ENCODE peak calls at places on chromosomes 6 and 20, in nine cellular contexts. One of them, this sample, is unnamed.

GRCh38 chr20:34069341-34070078 is 42.5 kb downstream of the EIF2S2 start:
- DNase-seq in fibroblast of lung: peak; percentile 88
- DNase-seq in stomach: peak; percentile 86
- DNase-seq in CD8-positive, alpha-beta T cell: peak; percentile 41
- DNase-seq in uterus: peak; percentile 80
- DNase-seq in pancreas: peak; percentile 57
- DNase-seq in prostate gland: peak; percentile 79
- DNase-seq in esophagus squamous epithelium: no peak
- DNase-seq in colonic mucosa: peak; percentile 81
- DNase-seq in this sample: peak; percentile 78

GRCh38 chr20:59000326-59000725 is 6.7 kb downstream of the CTSZ start:
- DNase-seq in fibroblast of lung: no peak
- DNase-seq in stomach: no peak
- DNase-seq in CD8-positive, alpha-beta T cell: no peak
- DNase-seq in uterus: no peak
- DNase-seq in pancreas: no peak
- DNase-seq in prostate gland: no peak
- DNase-seq in esophagus squamous epithelium: no peak
- DNase-seq in colonic mucosa: no peak
- DNase-seq in this sample: no peak

GRCh38 chr20:3231889-3232588 is 7.0 kb downstream of the SLC4A11 start:
- DNase-seq in fibroblast of lung: no peak
- DNase-seq in stomach: no peak
- DNase-seq in CD8-positive, alpha-beta T cell: no peak
- DNase-seq in uterus: no peak
- DNase-seq in pancreas: no peak
- DNase-seq in prostate gland: no peak
- DNase-seq in esophagus squamous epithelium: no peak
- DNase-seq in colonic mucosa: no peak
- DNase-seq in this sample: no peak

GRCh38 chr6:132715204-132715603 is 1.3 kb upstream of the VNN1 start:
- DNase-seq in fibroblast of lung: peak; percentile 79
- DNase-seq in stomach: peak; percentile 61
- DNase-seq in CD8-positive, alpha-beta T cell: no peak
- DNase-seq in uterus: no peak
- DNase-seq in pancreas: peak; percentile 11
- DNase-seq in prostate gland: peak; percentile 22
- DNase-seq in esophagus squamous epithelium: no peak
- DNase-seq in colonic mucosa: peak; percentile 47
- DNase-seq in this sample: peak; percentile 47

GRCh38 chr6:23106951-23107350 is 537.6 kb downstream of the HDGFL1 start:
- DNase-seq in fibroblast of lung: peak; percentile 81
- DNase-seq in stomach: no peak
- DNase-seq in CD8-positive, alpha-beta T cell: no peak
- DNase-seq in uterus: no peak
- DNase-seq in pancreas: no peak
- DNase-seq in prostate gland: no peak
- DNase-seq in esophagus squamous epithelium: no peak
- DNase-seq in colonic mucosa: no peak
- DNase-seq in this sample: no peak

GRCh38 chr6:126787635-126788034 is 330.8 kb upstream of the RSPO3 start:
- DNase-seq in fibroblast of lung: no peak
- DNase-seq in stomach: no peak
- DNase-seq in CD8-positive, alpha-beta T cell: no peak
- DNase-seq in uterus: no peak
- DNase-seq in pancreas: no peak
- DNase-seq in prostate gland: no peak
- DNase-seq in esophagus squamous epithelium: no peak
- DNase-seq in colonic mucosa: no peak
- DNase-seq in this sample: no peak

GRCh38 chr20:61556116-61556515 is 304.1 kb downstream of the CDH4 start:
- DNase-seq in fibroblast of lung: peak; percentile 72
- DNase-seq in stomach: no peak
- DNase-seq in CD8-positive, alpha-beta T cell: no peak
- DNase-seq in uterus: no peak
- DNase-seq in pancreas: no peak
- DNase-seq in prostate gland: no peak
- DNase-seq in esophagus squamous epithelium: no peak
- DNase-seq in colonic mucosa: no peak
- DNase-seq in this sample: no peak

GRCh38 chr20:12358655-12359009 is 440.9 kb downstream of the BTBD3 start:
- DNase-seq in fibroblast of lung: no peak
- DNase-seq in stomach: no peak
- DNase-seq in CD8-positive, alpha-beta T cell: no peak
- DNase-seq in uterus: no peak
- DNase-seq in pancreas: no peak
- DNase-seq in prostate gland: no peak
- DNase-seq in esophagus squamous epithelium: no peak
- DNase-seq in colonic mucosa: no peak
- DNase-seq in this sample: no peak

GRCh38 chr6:170297577-170298330 is 6.9 kb upstream of the DLL1 start:
- DNase-seq in fibroblast of lung: no peak
- DNase-seq in stomach: no peak
- DNase-seq in CD8-positive, alpha-beta T cell: no peak
- DNase-seq in uterus: no peak
- DNase-seq in pancreas: no peak
- DNase-seq in prostate gland: no peak
- DNase-seq in esophagus squamous epithelium: no peak
- DNase-seq in colonic mucosa: no peak
- DNase-seq in this sample: peak; percentile 57

GRCh38 chr20:46108435-46108841 is 9.7 kb upstream of the CD40 start:
- DNase-seq in fibroblast of lung: no peak
- DNase-seq in stomach: no peak
- DNase-seq in CD8-positive, alpha-beta T cell: no peak
- DNase-seq in uterus: no peak
- DNase-seq in pancreas: no peak
- DNase-seq in prostate gland: no peak
- DNase-seq in esophagus squamous epithelium: no peak
- DNase-seq in colonic mucosa: no peak
- DNase-seq in this sample: no peak

GRCh38 chr20:47318027-47318595 is 38.4 kb downstream of the ZMYND8 start:
- DNase-seq in fibroblast of lung: peak; percentile 71
- DNase-seq in stomach: no peak
- DNase-seq in CD8-positive, alpha-beta T cell: no peak
- DNase-seq in uterus: peak; percentile 77
- DNase-seq in pancreas: peak; percentile 35
- DNase-seq in prostate gland: no peak
- DNase-seq in esophagus squamous epithelium: no peak
- DNase-seq in colonic mucosa: peak; percentile 83
- DNase-seq in this sample: no peak

GRCh38 chr6:142372348-142372747 is 70.5 kb downstream of the ADGRG6 start:
- DNase-seq in fibroblast of lung: no peak
- DNase-seq in stomach: no peak
- DNase-seq in CD8-positive, alpha-beta T cell: no peak
- DNase-seq in uterus: no peak
- DNase-seq in pancreas: no peak
- DNase-seq in prostate gland: no peak
- DNase-seq in esophagus squamous epithelium: no peak
- DNase-seq in colonic mucosa: no peak
- DNase-seq in this sample: no peak

GRCh38 chr20:19850190-19850533 is 92.1 kb downstream of the RIN2 start:
- DNase-seq in fibroblast of lung: peak; percentile 25
- DNase-seq in stomach: no peak
- DNase-seq in CD8-positive, alpha-beta T cell: no peak
- DNase-seq in uterus: peak; percentile 81
- DNase-seq in pancreas: no peak
- DNase-seq in prostate gland: no peak
- DNase-seq in esophagus squamous epithelium: no peak
- DNase-seq in colonic mucosa: peak; percentile 32
- DNase-seq in this sample: peak; percentile 49

GRCh38 chr6:1796706-1797529 is 187.2 kb downstream of the FOXC1 start:
- DNase-seq in fibroblast of lung: no peak
- DNase-seq in stomach: no peak
- DNase-seq in CD8-positive, alpha-beta T cell: no peak
- DNase-seq in uterus: no peak
- DNase-seq in pancreas: no peak
- DNase-seq in prostate gland: no peak
- DNase-seq in esophagus squamous epithelium: no peak
- DNase-seq in colonic mucosa: no peak
- DNase-seq in this sample: no peak

GRCh38 chr6:15509335-15509933 is 153.4 kb downstream of the DTNBP1 start:
- DNase-seq in fibroblast of lung: no peak
- DNase-seq in stomach: no peak
- DNase-seq in CD8-positive, alpha-beta T cell: no peak
- DNase-seq in uterus: no peak
- DNase-seq in pancreas: no peak
- DNase-seq in prostate gland: no peak
- DNase-seq in esophagus squamous epithelium: no peak
- DNase-seq in colonic mucosa: no peak
- DNase-seq in this sample: no peak
- H3K27ac ChIP-seq in fibroblast of lung: no peak overlapping the region
- H3K27ac ChIP-seq in stomach: no peak overlapping the region
- H3K27ac ChIP-seq in CD8-positive, alpha-beta T cell: no peak overlapping the region
- H3K27ac ChIP-seq in uterus: no peak overlapping the region
- H3K27ac ChIP-seq in pancreas: no peak overlapping the region
- H3K27ac ChIP-seq in prostate gland: no peak overlapping the region
- H3K27ac ChIP-seq in esophagus squamous epithelium: no peak overlapping the region
- H3K27ac ChIP-seq in colonic mucosa: no peak overlapping the region
- H3K27ac ChIP-seq in this sample: no peak overlapping the region

GRCh38 chr6:143967861-143968498 is 40.1 kb downstream of the PLAGL1 start:
- DNase-seq in fibroblast of lung: peak; percentile 95
- DNase-seq in stomach: no peak
- DNase-seq in CD8-positive, alpha-beta T cell: no peak
- DNase-seq in uterus: no peak
- DNase-seq in pancreas: no peak
- DNase-seq in prostate gland: no peak
- DNase-seq in esophagus squamous epithelium: no peak
- DNase-seq in colonic mucosa: no peak
- DNase-seq in this sample: no peak

GRCh38 chr6:143969077-143969476 is 39.0 kb downstream of the PLAGL1 start:
- DNase-seq in fibroblast of lung: no peak
- DNase-seq in stomach: no peak
- DNase-seq in CD8-positive, alpha-beta T cell: no peak
- DNase-seq in uterus: no peak
- DNase-seq in pancreas: no peak
- DNase-seq in prostate gland: no peak
- DNase-seq in esophagus squamous epithelium: no peak
- DNase-seq in colonic mucosa: no peak
- DNase-seq in this sample: no peak

GRCh38 chr6:143965503-143966171 is 42.4 kb downstream of the PLAGL1 start:
- DNase-seq in fibroblast of lung: peak; percentile 71
- DNase-seq in stomach: no peak
- DNase-seq in CD8-positive, alpha-beta T cell: no peak
- DNase-seq in uterus: no peak
- DNase-seq in pancreas: no peak
- DNase-seq in prostate gland: no peak
- DNase-seq in esophagus squamous epithelium: no peak
- DNase-seq in colonic mucosa: no peak
- DNase-seq in this sample: no peak

GRCh38 chr6:143964667-143965066 is 43.4 kb downstream of the PLAGL1 start:
- DNase-seq in fibroblast of lung: peak; percentile 55
- DNase-seq in stomach: no peak
- DNase-seq in CD8-positive, alpha-beta T cell: no peak
- DNase-seq in uterus: no peak
- DNase-seq in pancreas: no peak
- DNase-seq in prostate gland: no peak
- DNase-seq in esophagus squamous epithelium: no peak
- DNase-seq in colonic mucosa: no peak
- DNase-seq in this sample: no peak

DNA sequence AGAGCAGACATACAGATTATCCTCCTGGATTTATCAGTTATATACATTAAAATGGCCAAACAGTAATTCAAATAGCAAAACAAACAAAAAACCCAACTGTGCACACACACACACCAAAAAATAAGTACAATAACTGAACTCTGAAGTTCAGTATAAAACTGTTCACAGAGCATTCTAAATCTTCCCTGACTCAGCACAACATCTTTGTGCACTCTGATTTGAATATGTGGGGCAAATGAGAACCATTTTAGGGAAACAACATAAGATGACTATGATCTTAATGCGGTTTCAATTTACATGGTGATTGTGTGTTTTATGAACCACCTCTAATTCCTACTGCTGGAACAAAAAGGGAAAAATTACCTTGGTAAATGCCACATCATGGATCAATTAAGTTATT is 41.8 kb downstream of the PLAGL1 start:
- DNase-seq in fibroblast of lung: no peak
- DNase-seq in stomach: no peak
- DNase-seq in CD8-positive, alpha-beta T cell: no peak
- DNase-seq in uterus: no peak
- DNase-seq in pancreas: no peak
- DNase-seq in prostate gland: no peak
- DNase-seq in esophagus squamous epithelium: no peak
- DNase-seq in colonic mucosa: no peak
- DNase-seq in this sample: no peak
- H3K4me1 ChIP-seq in fibroblast of lung: no peaks in the 10 kb centered on the region
- H3K4me1 ChIP-seq in stomach: peaks cover 12% of the 10 kb centered on the region
- H3K4me1 ChIP-seq in CD8-positive, alpha-beta T cell: no peaks in the 10 kb centered on the region
- H3K4me1 ChIP-seq in uterus: no peaks in the 10 kb centered on the region
- H3K4me1 ChIP-seq in pancreas: no peaks in the 10 kb centered on the region
- H3K4me1 ChIP-seq in prostate gland: no peaks in the 10 kb centered on the region
- H3K4me1 ChIP-seq in esophagus squamous epithelium: no peaks in the 10 kb centered on the region
- H3K4me1 ChIP-seq in colonic mucosa: peaks cover 4% of the 10 kb centered on the region
- H3K4me1 ChIP-seq in this sample: peaks cover 9% of the 10 kb centered on the region

DNA sequence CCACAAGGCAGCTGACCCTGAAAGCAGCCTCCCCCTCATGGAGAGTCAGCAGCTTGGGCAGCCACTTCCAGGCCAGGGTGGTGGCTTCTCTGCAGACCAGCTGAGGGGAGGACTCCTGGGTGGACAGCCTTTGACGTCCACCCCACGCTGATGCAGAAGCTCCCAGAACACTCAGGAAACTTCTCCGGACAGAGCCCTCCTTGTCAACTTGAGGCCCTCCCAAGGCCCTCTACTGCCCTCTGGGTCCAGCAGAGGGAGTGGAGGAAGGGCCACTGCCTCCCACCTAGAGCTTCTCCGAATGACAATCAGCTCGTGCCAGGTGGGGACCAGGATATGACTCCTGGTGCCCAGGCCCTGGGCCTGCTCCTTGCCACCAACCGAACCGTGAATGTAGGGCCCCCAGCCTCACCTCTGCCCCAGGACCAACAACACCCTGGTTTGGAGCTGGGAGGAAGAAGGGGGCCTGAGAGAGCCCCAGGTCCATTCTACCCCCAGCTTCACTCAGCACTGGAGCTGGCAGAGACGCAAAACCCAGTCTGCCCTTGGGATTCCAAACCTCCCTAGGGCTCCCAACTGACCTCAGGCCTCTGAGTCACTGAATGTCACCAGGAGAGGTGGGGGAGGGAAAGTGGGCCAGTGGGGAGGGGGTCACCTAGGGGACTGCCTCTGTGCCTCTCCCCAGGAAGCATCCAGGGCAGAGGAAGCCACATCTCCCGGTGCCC is 10.9 kb upstream of the SLC22A7 start:
- DNase-seq in fibroblast of lung: no peak
- DNase-seq in stomach: no peak
- DNase-seq in CD8-positive, alpha-beta T cell: no peak
- DNase-seq in uterus: no peak
- DNase-seq in pancreas: no peak
- DNase-seq in prostate gland: no peak
- DNase-seq in esophagus squamous epithelium: no peak
- DNase-seq in colonic mucosa: peak; percentile 27
- DNase-seq in this sample: no peak
- H3K27ac ChIP-seq in fibroblast of lung: no peak overlapping the region
- H3K27ac ChIP-seq in stomach: no peak overlapping the region
- H3K27ac ChIP-seq in CD8-positive, alpha-beta T cell: no peak overlapping the region
- H3K27ac ChIP-seq in uterus: no peak overlapping the region
- H3K27ac ChIP-seq in pancreas: no peak overlapping the region
- H3K27ac ChIP-seq in prostate gland: no peak overlapping the region
- H3K27ac ChIP-seq in esophagus squamous epithelium: no peak overlapping the region
- H3K27ac ChIP-seq in colonic mucosa: no peak overlapping the region
- H3K27ac ChIP-seq in this sample: no peak overlapping the region

GRCh38 chr6:108167449-108167903 is 1.7 kb downstream of the NR2E1 start:
- DNase-seq in fibroblast of lung: no peak
- DNase-seq in stomach: no peak
- DNase-seq in CD8-positive, alpha-beta T cell: no peak
- DNase-seq in uterus: no peak
- DNase-seq in pancreas: no peak
- DNase-seq in prostate gland: no peak
- DNase-seq in esophagus squamous epithelium: no peak
- DNase-seq in colonic mucosa: no peak
- DNase-seq in this sample: no peak
- H3K4me1 ChIP-seq in fibroblast of lung: no peaks in the 10 kb centered on the region
- H3K4me1 ChIP-seq in stomach: peaks cover 59% of the 10 kb centered on the region
- H3K4me1 ChIP-seq in CD8-positive, alpha-beta T cell: peaks cover 37% of the 10 kb centered on the region
- H3K4me1 ChIP-seq in uterus: no peaks in the 10 kb centered on the region
- H3K4me1 ChIP-seq in pancreas: no peaks in the 10 kb centered on the region
- H3K4me1 ChIP-seq in prostate gland: peaks cover 3% of the 10 kb centered on the region
- H3K4me1 ChIP-seq in esophagus squamous epithelium: peaks cover 56% of the 10 kb centered on the region
- H3K4me1 ChIP-seq in colonic mucosa: peaks cover 19% of the 10 kb centered on the region
- H3K4me1 ChIP-seq in this sample: peaks cover 53% of the 10 kb centered on the region